ENCODE peak calls at places on chromosome 2, in five cellular contexts. B, N, K, D and E are unnamed samples.

GRCh38 chr2:172038604-172039003 is 38.9 kb downstream of the METAP1D start:
- DNase-seq in B (no peak), N (no peak), K (no peak), D (no peak), E (peak)

GRCh38 chr2:236794074-236794473 is 224.4 kb downstream of the ACKR3 start:
- DNase-seq in B (no peak), N (no peak), K (no peak), D (no peak), E (no peak)

GRCh38 chr2:197453914-197454398 is 604 bp downstream of the COQ10B start:
- DNase-seq in B (no peak), N (no peak), K (no peak), D (no peak), E (peak)

GRCh38 chr2:43171789-43172188 is 54.6 kb downstream of the ZFP36L2 start:
- DNase-seq in B (no peak), N (no peak), K (no peak), D (no peak), E (no peak)

GRCh38 chr2:55948176-55948921 is 24.8 kb upstream of the EFEMP1 start:
- DNase-seq in B (no peak), N (no peak), K (no peak), D (no peak), E (no peak)

GRCh38 chr2:21782866-21783265 is 659.1 kb downstream of the TDRD15 start:
- DNase-seq in B (no peak), N (no peak), K (no peak), D (no peak), E (no peak)

GRCh38 chr2:160561551-160562280 is 68.1 kb upstream of the RBMS1 start:
- DNase-seq in B (no peak), N (no peak), K (no peak), D (no peak), E (no peak)

GRCh38 chr2:129877289-129877741 is 102.2 kb upstream of the RAB6C start:
- DNase-seq in B (peak), N (peak), K (peak), D (peak), E (peak)

GRCh38 chr2:182463760-182464159 is 36.9 kb upstream of the PDE1A start:
- DNase-seq in B (no peak), N (no peak), K (no peak), D (no peak), E (no peak)

GRCh38 chr2:60569680-60570111 is 16.2 kb upstream of the BCL11A start:
- DNase-seq in B (no peak), N (no peak), K (no peak), D (no peak), E (no peak)

GRCh38 chr2:219446101-219446504 is 11.5 kb downstream of the SPEG start:
- DNase-seq in B (no peak), N (no peak), K (no peak), D (no peak), E (no peak)

GRCh38 chr2:24304098-24304497 is 56.2 kb downstream of the ITSN2 start:
- DNase-seq in B (no peak), N (no peak), K (no peak), D (no peak), E (peak)

GRCh38 chr2:15119722-15120175 is 441.4 kb downstream of the NBAS start:
- DNase-seq in B (no peak), N (no peak), K (no peak), D (no peak), E (no peak)

GRCh38 chr2:47299555-47299954 is 103.4 kb upstream of the MSH2 start:
- DNase-seq in B (no peak), N (no peak), K (no peak), D (no peak), E (no peak)

GRCh38 chr2:189836644-189837043 is 52.4 kb downstream of the PMS1 start:
- DNase-seq in B (no peak), N (no peak), K (no peak), D (no peak), E (peak)

GRCh38 chr2:167790781-167791450 is 456.5 kb downstream of the STK39 start:
- DNase-seq in B (no peak), N (no peak), K (no peak), D (no peak), E (no peak)

GRCh38 chr2:191321861-191322662 is 76.9 kb downstream of the MYO1B start:
- DNase-seq in B (no peak), N (peak), K (no peak), D (no peak), E (no peak)

GRCh38 chr2:132448771-132449170 is 32.2 kb downstream of the GPR39 start:
- DNase-seq in B (no peak), N (no peak), K (no peak), D (no peak), E (no peak)

GRCh38 chr2:65437392-65438135 is 5.2 kb upstream of the SPRED2 start:
- DNase-seq in B (no peak), N (peak), K (no peak), D (no peak), E (no peak)

GRCh38 chr2:61460168-61460567 is 10.7 kb downstream of the USP34 start:
- DNase-seq in B (no peak), N (no peak), K (no peak), D (no peak), E (no peak)

GRCh38 chr2:8761529-8762164 is 75.8 kb downstream of the KIDINS220 start:
- DNase-seq in B (no peak), N (peak), K (no peak), D (no peak), E (no peak)

GRCh38 chr2:199273043-199273647 is 184.6 kb downstream of the SATB2 start:
- DNase-seq in B (no peak), N (no peak), K (no peak), D (no peak), E (no peak)

GRCh38 chr2:108288534-108289106 is at the start of gene SULT1C2:
- DNase-seq in B (no peak), N (peak), K (no peak), D (no peak), E (no peak)

GRCh38 chr2:37154790-37155189 is 2.0 kb downstream of the EIF2AK2 start:
- DNase-seq in B (no peak), N (no peak), K (no peak), D (no peak), E (no peak)

GRCh38 chr2:165698621-165698946 is 95.5 kb downstream of the GALNT3 start:
- DNase-seq in B (no peak), N (peak), K (no peak), D (no peak), E (peak)

GRCh38 chr2:149004836-149005235 is 33.7 kb upstream of the LYPD6B start:
- DNase-seq in B (no peak), N (no peak), K (no peak), D (no peak), E (no peak)

GRCh38 chr2:239727182-239727775 is 297.9 kb downstream of the NDUFA10 start:
- DNase-seq in B (no peak), N (no peak), K (no peak), D (peak), E (no peak)

GRCh38 chr2:11862049-11862448 is 115.6 kb downstream of the LPIN1 start:
- DNase-seq in B (no peak), N (no peak), K (no peak), D (peak), E (no peak)